ENCODE peak calls at places on chromosomes 11 and 22, in seven cellular contexts. A is lower lobe of right lung; M is CD4-positive, CD25-positive, alpha-beta regulatory T cell; R is hepatocyte; K is pancreas; F is adipocyte; V is epithelial cell of esophagus. H is an unnamed sample.

GRCh38 chr11:122733301-122733686 is 77.8 kb downstream of the UBASH3B start:
- DNase-seq in K (no peak), R (no peak), M (no peak), A (peak; percentile 60), V (peak; percentile 91), F (no peak), H (peak; percentile 87)

GRCh38 chr11:9250139-9250582 is 15.0 kb downstream of the DENND5A start:
- DNase-seq in K (no peak), V (no peak), M (peak; percentile 17), A (no peak), R (no peak), F (no peak), H (no peak)

GRCh38 chr11:127230392-127230791 is 229.8 kb upstream of the KIRREL3 start:
- DNase-seq in M (no peak), F (no peak), V (no peak), R (no peak), A (no peak), K (no peak), H (no peak)

GRCh38 chr22:46731246-46732040 is 6.6 kb downstream of the CERK start:
- DNase-seq in F (peak; percentile 39), K (peak; percentile 82), R (peak; percentile 65), M (no peak), A (peak; percentile 66), V (peak; percentile 28), H (no peak)

GRCh38 chr11:64086263-64086938 is 50.7 kb downstream of the FLRT1 start:
- DNase-seq in M (no peak), K (peak; percentile 55), R (peak; percentile 59), F (no peak), A (no peak), V (no peak), H (no peak)

GRCh38 chr11:6320411-6321207 is at the start of gene CAVIN3:
- DNase-seq in A (peak; percentile 78), R (peak; percentile 84), F (peak; percentile 92), M (no peak), K (peak; percentile 75), V (peak; percentile 89), H (peak; percentile 89)

GRCh38 chr11:20337526-20338154 is 25.9 kb upstream of the HTATIP2 start:
- DNase-seq in F (peak; percentile 61), K (no peak), V (peak; percentile 39), M (no peak), A (no peak), R (peak; percentile 54), H (peak; percentile 64)

GRCh38 chr22:23289851-23290724 is 109.8 kb downstream of the BCR start:
- DNase-seq in K (peak; percentile 34), V (peak; percentile 58), M (peak; percentile 42), F (peak; percentile 64), A (peak; percentile 65), R (peak; percentile 66), H (peak; percentile 52)

GRCh38 chr22:49396817-49397216 is 430.9 kb downstream of the BRD1 start:
- DNase-seq in V (no peak), F (no peak), A (peak; percentile 36), R (no peak), M (no peak), K (no peak), H (no peak)

GRCh38 chr11:15206791-15207190 is 92.1 kb downstream of the INSC start:
- DNase-seq in V (no peak), A (no peak), F (no peak), M (no peak), R (no peak), K (no peak), H (no peak)

GRCh38 chr11:11981364-11981763 is 27.1 kb downstream of the DKK3 start:
- DNase-seq in K (no peak), M (no peak), V (no peak), A (no peak), R (no peak), F (no peak), H (no peak)

GRCh38 chr22:50178471-50178864 is 7.2 kb upstream of the TRABD start:
- DNase-seq in M (no peak), R (no peak), K (no peak), A (peak; percentile 30), V (no peak), F (no peak), H (no peak)

GRCh38 chr22:23820748-23821211 is 18.0 kb downstream of the DERL3 start:
- DNase-seq in K (no peak), F (no peak), R (no peak), M (no peak), A (peak; percentile 26), V (no peak), H (no peak)

GRCh38 chr11:81987829-81988472 is 745.7 kb downstream of the FAM181B start:
- DNase-seq in M (no peak), R (peak; percentile 47), F (no peak), K (peak; percentile 19), V (peak; percentile 97), A (no peak), H (no peak)

GRCh38 chr11:45145421-45146071 is 893 bp upstream of the PRDM11 start:
- DNase-seq in K (peak; percentile 29), A (no peak), M (no peak), F (peak; percentile 38), V (no peak), R (peak; percentile 61), H (peak; percentile 70)

GRCh38 chr11:46347637-46348311 is 511 bp downstream of the DGKZ start:
- DNase-seq in K (no peak), A (no peak), R (no peak), M (no peak), V (no peak), F (peak; percentile 41), H (no peak)

GRCh38 chr11:92269021-92269420 is 44.4 kb downstream of the FAT3 start:
- DNase-seq in M (no peak), V (peak; percentile 46), A (no peak), R (peak; percentile 31), F (peak; percentile 52), K (no peak), H (peak; percentile 48)

GRCh38 chr11:31995525-31996123 is 95.2 kb upstream of the RCN1 start:
- DNase-seq in M (no peak), K (no peak), A (no peak), R (no peak), V (no peak), F (peak; percentile 32), H (no peak)

GRCh38 chr11:67627788-67628624 is 1.7 kb downstream of the NUDT8 start:
- DNase-seq in R (no peak), F (no peak), M (no peak), V (no peak), K (peak; percentile 8), A (peak; percentile 36), H (no peak)

GRCh38 chr11:5605849-5606248 is 9.4 kb downstream of the TRIM6 start:
- DNase-seq in M (no peak), F (peak; percentile 66), V (peak; percentile 94), R (peak; percentile 31), A (no peak), K (no peak), H (peak; percentile 84)

GRCh38 chr11:43217856-43218255 is 93.9 kb upstream of the API5 start:
- DNase-seq in V (no peak), A (no peak), M (no peak), F (no peak), R (no peak), K (no peak), H (no peak)

GRCh38 chr11:77590194-77590591 is 440 bp downstream of the AQP11 start:
- DNase-seq in F (peak; percentile 48), K (peak; percentile 41), V (peak; percentile 37), A (no peak), R (peak; percentile 66), M (peak; percentile 7), H (peak; percentile 48)

GRCh38 chr11:58503361-58503856 is 4.5 kb downstream of the OR5B21 start:
- DNase-seq in F (no peak), R (no peak), K (no peak), M (no peak), A (no peak), V (peak; percentile 19), H (no peak)

GRCh38 chr11:129854229-129854805 is 38.7 kb downstream of the TMEM45B start:
- DNase-seq in R (no peak), K (no peak), A (no peak), V (peak; percentile 17), F (no peak), M (no peak), H (no peak)

GRCh38 chr22:25834490-25834889 is 92.5 kb downstream of the MYO18B start:
- DNase-seq in A (no peak), M (no peak), K (no peak), V (no peak), R (no peak), F (no peak), H (no peak)

GRCh38 chr11:67006029-67006884 is 16.7 kb upstream of the SYT12 start:
- DNase-seq in F (no peak), V (peak; percentile 20), A (no peak), M (no peak), K (no peak), R (no peak), H (no peak)

GRCh38 chr11:71339178-71339881 is 87.0 kb upstream of the SHANK2 start:
- DNase-seq in R (peak; percentile 33), K (no peak), F (peak; percentile 5), M (no peak), V (peak; percentile 90), A (no peak), H (peak; percentile 19)

GRCh38 chr22:39365406-39365782 is 15.6 kb downstream of the SYNGR1 start:
- DNase-seq in A (no peak), F (no peak), M (no peak), V (no peak), R (no peak), K (no peak), H (no peak)
- H3K4me3 ChIP-seq in A (no peak overlapping the region), F (no peak overlapping the region), M (no peak overlapping the region), V (no peak overlapping the region), R (no peak overlapping the region), K (no peak overlapping the region), H (no peak overlapping the region)

GRCh38 chr11:65785329-65786007 is 1.4 kb upstream of the OVOL1 start:
- DNase-seq in M (no peak), V (no peak), K (no peak), F (no peak), R (no peak), A (peak; percentile 25), H (no peak)
- H3K4me3 ChIP-seq in M (no peak overlapping the region), V (no peak overlapping the region), K (no peak overlapping the region), F (no peak overlapping the region), R (no peak overlapping the region), A (no peak overlapping the region), H (no peak overlapping the region)

DNA sequence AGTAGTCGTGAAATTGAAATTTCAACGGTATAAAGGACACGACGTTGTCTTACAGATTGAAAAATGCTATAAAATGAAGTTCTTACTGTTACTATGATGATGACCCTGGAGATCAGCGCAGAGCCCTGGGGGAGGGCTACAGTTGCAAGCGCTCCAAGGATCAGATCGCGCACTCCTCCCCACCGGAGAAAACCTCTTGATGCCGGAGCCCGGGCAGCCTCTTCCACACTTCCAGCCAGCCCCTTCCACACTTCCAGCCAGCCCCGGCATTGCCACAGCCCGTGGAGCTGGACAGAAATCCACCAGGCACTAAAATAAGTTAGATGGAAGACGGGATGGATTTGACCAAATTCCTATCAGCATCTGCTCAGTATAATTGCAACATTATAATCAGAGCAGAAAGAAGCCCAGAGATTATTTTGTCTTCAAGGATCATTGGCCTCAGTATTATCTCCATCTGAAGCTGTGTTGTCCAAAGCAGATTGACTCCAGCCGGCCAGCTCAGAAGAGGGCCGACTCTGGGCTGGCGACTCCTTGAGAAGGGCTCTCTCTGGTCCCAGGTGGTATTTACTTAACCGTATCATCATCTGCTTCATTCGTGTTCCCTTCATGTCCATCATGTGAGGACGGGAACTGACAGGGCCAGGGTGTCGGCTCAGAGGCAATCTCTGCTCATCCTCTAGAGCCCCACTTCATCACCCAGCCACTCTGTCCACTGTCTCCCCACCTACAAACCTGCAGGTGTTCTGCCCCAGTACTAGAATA is 777 bp upstream of the MICAL3 start:
- DNase-seq in F (no peak), K (no peak), M (no peak), A (no peak), V (no peak), R (no peak), H (no peak)
- H3K4me3 ChIP-seq in F (peak overlapping the region; percentile 85), K (no peak overlapping the region), M (no peak overlapping the region), A (peak overlapping the region; percentile 65), V (no peak overlapping the region), R (peak overlapping the region; percentile 23), H (no peak overlapping the region)

GRCh38 chr11:112459001-112459400 is 198.3 kb upstream of the PLET1 start:
- DNase-seq in M (no peak), K (no peak), R (no peak), A (no peak), F (peak; percentile 32), V (no peak), H (no peak)
- H3K4me3 ChIP-seq in M (peak overlapping the region; percentile 46), K (no peak overlapping the region), R (no peak overlapping the region), A (no peak overlapping the region), F (peak overlapping the region; percentile 75), V (no peak overlapping the region), H (no peak overlapping the region)

H was measured in cardiac muscle cell.